ENCODE peak calls at places on chromosomes 16 and 17, in six cellular contexts. Y is ACHN; H is activated CD4-positive, alpha-beta T cell treated with anti-CD3 and anti-CD28 coated beads, Interleukin-2, amount 50 U/mL, for 48 hours; A is putamen; X is AG09319; R is Kasumi-1. O is an unnamed sample.

GRCh38 chr16:53773150-53773846 is 69.3 kb downstream of the FTO start:
- DNase-seq in R (peak; percentile 89), A (peak; percentile 52), H (no peak), Y (peak; percentile 91), X (no peak), O (peak; percentile 22)

GRCh38 chr17:75625813-75626486 is 7.3 kb upstream of the SMIM5 start:
- DNase-seq in Y (peak; percentile 50), X (no peak), R (peak; percentile 59), A (no peak), H (peak; percentile 18), O (no peak)

GRCh38 chr17:36901506-36901905 is 35.8 kb upstream of the LHX1 start:
- DNase-seq in X (no peak), A (no peak), R (no peak), Y (peak; percentile 97), H (no peak), O (no peak)

GRCh38 chr17:46809110-46809571 is 9.4 kb downstream of the WNT3 start:
- DNase-seq in A (no peak), H (no peak), R (no peak), X (no peak), Y (no peak), O (no peak)

GRCh38 chr16:81376880-81377279 is 62.1 kb downstream of the GAN start:
- DNase-seq in X (no peak), A (no peak), R (no peak), Y (no peak), H (peak; percentile 31), O (no peak)

GRCh38 chr16:69906838-69907301 is 44.3 kb upstream of the CLEC18A start:
- DNase-seq in Y (no peak), H (no peak), X (peak; percentile 70), A (no peak), R (no peak), O (no peak)

GRCh38 chr17:1683489-1683888 is 1.2 kb downstream of the PRPF8 start:
- DNase-seq in Y (no peak), R (peak; percentile 58), H (no peak), X (no peak), A (no peak), O (no peak)

GRCh38 chr17:65456368-65457151 is 104.9 kb downstream of the AXIN2 start:
- DNase-seq in Y (no peak), H (no peak), X (no peak), R (no peak), A (no peak), O (no peak)

GRCh38 chr16:4376126-4376819 is 4.6 kb downstream of the VASN start:
- DNase-seq in Y (no peak), A (peak; percentile 78), X (peak; percentile 79), H (no peak), R (no peak), O (no peak)

GRCh38 chr17:63325885-63326284 is 120.2 kb downstream of the CYB561 start:
- DNase-seq in R (no peak), A (no peak), H (no peak), Y (no peak), X (no peak), O (no peak)